ENCODE peak calls at places on chromosomes 1 and 21, in six cellular contexts. R, Q, A, O, X and U are unnamed samples.

GRCh38 chr1:14435368-14436023 is 163.0 kb upstream of the KAZN start:
- DNase-seq in R (no peak), Q (no peak), A (no peak), O (no peak), X (no peak), U (no peak)

GRCh38 chr1:54325705-54326461 is 80.3 kb downstream of the SSBP3 start:
- DNase-seq in R (no peak), Q (no peak), A (no peak), O (no peak), X (no peak), U (no peak)

GRCh38 chr1:4602536-4603316 is 51.7 kb upstream of the AJAP1 start:
- DNase-seq in R (peak), Q (no peak), A (no peak), O (no peak), X (no peak), U (no peak)

GRCh38 chr1:20124451-20125057 is 5.2 kb upstream of the PLA2G2D start:
- DNase-seq in R (no peak), Q (peak), A (peak), O (no peak), X (no peak), U (peak)

GRCh38 chr1:31666290-31666963 is 21.8 kb upstream of the PEF1 start:
- DNase-seq in R (peak), Q (peak), A (no peak), O (no peak), X (no peak), U (peak)

GRCh38 chr1:237138551-237138950 is 96.6 kb downstream of the RYR2 start:
- DNase-seq in R (no peak), Q (no peak), A (no peak), O (no peak), X (no peak), U (no peak)

GRCh38 chr1:92563457-92564216 is 76.9 kb upstream of the GFI1 start:
- DNase-seq in R (no peak), Q (no peak), A (no peak), O (no peak), X (no peak), U (no peak)

GRCh38 chr1:34928865-34929496 is 469 bp downstream of the DLGAP3 start:
- DNase-seq in R (no peak), Q (peak), A (no peak), O (no peak), X (peak), U (no peak)

GRCh38 chr1:55478742-55479141 is 263.6 kb upstream of the USP24 start:
- DNase-seq in R (no peak), Q (no peak), A (peak), O (no peak), X (peak), U (no peak)

GRCh38 chr1:172119184-172119583 is 277.9 kb downstream of the DNM3 start:
- DNase-seq in R (no peak), Q (no peak), A (no peak), O (no peak), X (no peak), U (no peak)

GRCh38 chr1:150927629-150928028 is 1.5 kb downstream of the SETDB1 start:
- DNase-seq in R (no peak), Q (no peak), A (no peak), O (no peak), X (no peak), U (no peak)

GRCh38 chr1:169107673-169108160 is 1.2 kb downstream of the ATP1B1 start:
- DNase-seq in R (peak), Q (peak), A (no peak), O (no peak), X (peak), U (no peak)

GRCh38 chr1:155507960-155508359 is 54.6 kb downstream of the ASH1L start:
- DNase-seq in R (no peak), Q (no peak), A (no peak), O (no peak), X (no peak), U (no peak)

GRCh38 chr1:87115317-87115885 is 201.0 kb downstream of the HS2ST1 start:
- DNase-seq in R (no peak), Q (no peak), A (no peak), O (no peak), X (no peak), U (no peak)

GRCh38 chr1:228405200-228405978 is 1.2 kb downstream of the TRIM11 start:
- DNase-seq in R (no peak), Q (no peak), A (no peak), O (no peak), X (peak), U (no peak)

GRCh38 chr1:161335796-161336195 is 21.6 kb downstream of the SDHC start:
- DNase-seq in R (no peak), Q (no peak), A (no peak), O (no peak), X (no peak), U (no peak)

GRCh38 chr1:8203551-8203950 is 114.4 kb upstream of the SLC45A1 start:
- DNase-seq in R (no peak), Q (no peak), A (no peak), O (no peak), X (no peak), U (no peak)
- H3K27ac ChIP-seq in R (peak), Q (no peak), A (peak), O (peak), X (no peak), U (peak)

DNA sequence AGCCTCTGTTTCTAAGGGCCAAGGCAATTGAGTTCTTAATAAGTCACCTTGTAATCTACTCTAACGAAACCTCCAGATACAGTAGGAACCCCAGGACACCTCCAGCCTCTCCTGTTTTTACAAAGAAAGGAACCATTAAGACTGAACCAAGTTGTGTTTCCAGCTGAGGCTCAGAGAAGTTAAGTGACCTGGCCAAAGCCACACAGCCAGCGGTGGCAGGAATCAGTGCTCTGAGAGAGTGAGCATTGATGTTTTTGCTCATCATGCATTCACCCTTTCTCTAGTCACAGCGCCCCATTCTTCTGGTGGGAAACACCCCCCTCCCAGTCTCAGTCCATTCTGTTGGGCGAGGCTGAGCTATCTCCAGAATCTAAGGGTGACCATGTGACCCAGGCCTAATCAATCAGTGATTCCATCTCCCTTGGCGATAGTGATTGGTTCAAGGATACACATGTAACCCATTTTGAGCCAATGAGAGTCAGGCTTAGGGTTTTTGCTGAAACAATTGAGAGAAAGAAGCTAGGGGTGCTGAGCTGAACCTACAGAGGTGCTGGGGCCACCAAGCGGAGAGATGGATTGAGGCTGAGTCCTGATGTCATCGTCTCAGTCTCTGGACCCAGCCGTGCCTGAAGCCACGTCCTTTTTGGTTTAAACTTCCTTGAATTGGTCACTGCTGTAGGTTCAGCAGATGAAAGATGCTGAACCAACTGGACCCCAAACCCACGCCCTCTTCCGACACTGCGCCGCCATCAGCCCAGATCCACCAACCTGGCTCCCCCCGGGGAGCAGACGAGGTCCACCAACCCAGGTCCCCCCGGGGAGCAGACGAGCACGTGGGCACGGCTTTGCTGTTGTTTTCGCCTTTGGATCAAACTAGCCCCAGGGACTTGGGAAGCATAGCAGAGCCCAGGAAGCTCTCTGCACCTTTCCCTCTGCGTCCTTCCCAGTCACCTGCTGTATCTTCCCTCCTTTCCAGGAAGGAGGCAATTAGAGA is 28.0 kb upstream of the RERE start:
- DNase-seq in R (no peak), Q (no peak), A (no peak), O (no peak), X (no peak), U (no peak)
- H3K27ac ChIP-seq in R (no peak), Q (no peak), A (no peak), O (no peak), X (no peak), U (no peak)

GRCh38 chr21:33027401-33028185 is 1.9 kb downstream of the OLIG2 start:
- DNase-seq in R (no peak), Q (no peak), A (no peak), O (no peak), X (no peak), U (no peak)
- H3K27ac ChIP-seq in R (no peak), Q (no peak), A (no peak), O (no peak), X (no peak), U (no peak)

GRCh38 chr21:33246963-33247362 is 17.2 kb downstream of the IFNAR2 start:
- DNase-seq in R (no peak), Q (no peak), A (no peak), O (no peak), X (no peak), U (no peak)
- H3K27ac ChIP-seq in R (peak), Q (no peak), A (no peak), O (no peak), X (no peak), U (no peak)

DNA sequence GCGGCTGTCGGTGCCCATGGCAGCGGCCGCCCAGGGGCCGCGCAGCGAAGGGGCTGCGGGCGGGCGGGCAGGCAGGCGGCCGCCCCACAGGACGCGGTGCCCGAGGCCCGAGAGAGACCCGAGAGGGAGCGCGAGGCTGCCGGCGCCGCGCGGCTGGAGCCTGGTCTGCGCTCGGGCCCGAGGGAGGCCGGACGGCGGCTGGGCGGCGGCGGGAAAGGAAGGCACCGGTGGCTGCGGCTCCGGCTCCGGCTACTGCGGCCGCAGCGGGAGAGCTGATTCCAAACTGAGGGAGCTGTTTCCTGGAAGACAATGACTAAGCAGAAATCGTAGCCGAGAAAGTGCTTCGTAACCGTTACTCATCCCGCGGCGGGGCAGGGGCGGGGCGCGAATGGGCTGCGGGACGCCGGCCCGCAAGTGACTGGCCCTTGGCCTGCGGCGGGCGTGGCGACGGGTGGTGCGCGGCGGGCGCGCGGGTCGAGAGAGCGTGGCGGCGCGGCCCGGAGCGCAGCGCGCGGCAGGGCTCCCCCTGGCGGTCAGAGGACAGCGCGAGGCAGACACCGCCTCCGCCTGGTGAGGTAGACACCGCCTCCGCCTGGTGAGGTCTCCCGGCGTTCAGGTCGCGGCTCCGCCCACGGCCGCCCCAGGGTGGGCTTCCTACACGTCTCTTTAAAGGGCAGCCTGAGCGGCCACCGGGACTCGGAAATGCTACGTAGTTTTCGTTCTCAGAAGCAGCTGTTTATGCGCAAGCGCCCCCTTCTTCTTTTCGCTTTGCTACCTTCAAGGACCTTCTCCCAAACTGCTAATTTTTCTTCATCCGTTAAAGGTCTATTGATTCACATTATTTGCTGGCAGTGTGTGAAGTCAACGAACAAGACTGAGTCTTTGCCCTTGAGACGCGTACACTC is at the start of gene GCLM:
- DNase-seq in R (peak), Q (peak), A (peak), O (peak), X (peak), U (peak)
- H3K27ac ChIP-seq in R (peak), Q (peak), A (peak), O (peak), X (peak), U (peak)

DNA sequence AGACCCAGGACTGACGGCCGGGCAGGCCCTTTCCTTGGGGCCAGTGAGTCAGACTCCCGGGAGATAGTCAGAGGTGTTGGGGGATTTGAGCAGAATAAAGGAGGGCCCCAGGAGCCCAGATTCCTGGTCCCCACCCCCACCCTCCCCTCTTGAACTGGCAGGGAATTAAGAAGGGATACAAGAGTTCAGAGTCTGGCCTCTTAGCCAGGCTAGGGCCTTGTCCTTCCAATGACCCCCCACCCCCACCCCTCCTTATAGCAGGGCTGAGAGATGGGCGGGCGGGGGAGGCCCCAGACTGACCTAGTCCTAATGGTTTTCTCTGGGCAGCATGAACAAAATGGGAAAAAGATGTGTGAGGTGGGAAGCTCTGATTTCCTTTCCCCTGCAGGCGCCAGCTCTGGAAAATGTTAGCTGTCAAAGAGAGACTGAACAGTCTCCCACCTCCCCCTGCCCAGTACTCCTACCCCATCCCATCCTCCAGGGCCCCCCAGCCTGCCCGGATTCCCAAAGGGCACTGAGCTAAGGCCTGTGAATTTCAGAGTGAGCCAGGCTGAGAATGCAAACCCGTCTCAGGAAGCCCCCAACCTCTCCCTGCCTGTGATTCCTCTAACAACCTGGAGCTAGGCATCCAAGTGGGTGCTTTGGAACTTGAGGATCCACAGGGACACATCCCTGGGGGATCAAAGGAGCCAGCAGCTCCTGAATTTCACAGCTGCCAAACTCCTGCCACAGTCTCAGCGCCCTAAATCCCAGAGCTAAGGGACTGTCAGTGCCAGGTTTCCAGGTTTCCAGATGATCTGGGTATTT is 5.8 kb upstream of the CRABP2 start:
- DNase-seq in R (no peak), Q (no peak), A (no peak), O (no peak), X (no peak), U (no peak)
- H3K27ac ChIP-seq in R (no peak), Q (no peak), A (peak), O (no peak), X (no peak), U (no peak)

DNA sequence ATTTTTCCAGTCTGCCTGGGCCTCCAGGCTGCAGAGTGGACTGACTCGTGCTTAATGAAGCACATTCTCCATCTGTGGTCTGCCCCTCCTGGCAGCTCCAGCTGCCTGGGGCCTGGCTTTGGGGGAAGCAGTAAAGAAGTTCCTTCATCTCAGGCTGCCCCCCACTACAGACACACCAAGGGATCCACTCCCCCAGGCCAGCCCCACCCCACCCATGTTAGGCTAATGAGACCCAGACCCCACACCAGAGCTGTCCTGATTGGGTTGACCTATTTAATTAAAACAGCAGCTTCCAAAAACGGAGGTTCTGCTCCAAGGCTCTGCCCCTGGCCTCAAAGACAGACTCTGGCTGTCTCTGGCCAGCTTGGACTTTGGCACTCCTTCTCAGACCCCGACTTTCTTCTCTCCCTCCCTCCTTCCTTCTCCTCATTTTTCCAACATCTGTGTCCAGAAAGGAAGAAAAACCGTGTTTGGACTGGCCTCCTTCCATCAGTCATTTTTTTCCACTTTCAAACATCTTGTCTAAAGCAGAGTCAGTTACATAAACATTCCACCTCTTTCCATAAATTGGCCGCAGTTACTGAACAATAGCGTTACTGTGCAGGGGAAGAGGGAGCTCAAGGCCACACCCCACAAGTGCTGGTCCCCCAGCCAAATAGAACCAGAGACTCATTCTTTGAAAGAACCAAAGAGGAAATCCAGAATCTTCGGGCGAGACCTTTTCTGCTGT is 29.7 kb downstream of the SERTAD4 start:
- DNase-seq in R (no peak), Q (no peak), A (no peak), O (no peak), X (no peak), U (no peak)
- H3K27ac ChIP-seq in R (peak), Q (no peak), A (no peak), O (no peak), X (no peak), U (no peak)

GRCh38 chr1:24930703-24931480 is 816 bp upstream of the RUNX3 start:
- DNase-seq in R (no peak), Q (no peak), A (no peak), O (no peak), X (no peak), U (no peak)
- H3K27ac ChIP-seq in R (peak), Q (peak), A (peak), O (peak), X (peak), U (no peak)

DNA sequence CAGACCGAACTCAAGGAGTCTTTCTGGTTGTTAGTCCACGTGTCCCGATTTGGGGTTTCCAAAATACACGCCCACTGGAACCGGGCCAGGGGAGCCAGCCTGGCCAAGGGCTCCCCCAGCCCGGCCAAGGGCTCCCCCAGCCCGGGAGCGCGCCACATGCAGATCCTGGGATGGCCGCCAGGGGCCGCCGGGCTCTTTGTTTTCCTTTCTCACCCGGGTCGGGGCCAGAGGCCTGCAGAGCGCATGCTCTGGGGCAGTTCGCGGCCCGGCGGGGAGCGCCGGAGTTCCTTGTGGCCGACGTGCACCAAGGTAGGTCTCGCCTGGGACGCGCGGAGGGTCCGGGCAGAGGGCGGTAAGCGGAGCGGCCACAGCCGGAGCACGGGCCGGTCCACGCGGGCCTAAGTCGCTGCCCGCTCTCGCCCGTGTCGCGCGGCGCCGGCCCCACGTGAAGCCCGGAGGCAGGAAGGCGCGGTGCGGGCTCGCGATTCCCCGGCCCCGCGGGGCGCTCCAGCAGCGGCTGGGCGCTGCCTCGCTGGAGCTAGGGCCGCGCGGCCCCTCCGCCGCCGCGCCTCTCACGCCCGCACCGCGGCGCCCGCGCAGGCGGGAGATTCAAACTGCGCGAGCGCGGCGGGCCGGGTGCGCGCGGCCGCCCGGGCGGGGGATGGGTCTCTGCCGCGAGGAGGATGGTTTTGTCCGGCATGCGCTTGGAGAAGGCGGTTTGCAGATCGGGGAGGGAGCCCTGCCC is 12.3 kb downstream of the RCC1 start:
- DNase-seq in R (peak), Q (peak), A (no peak), O (peak), X (peak), U (no peak)
- H3K27ac ChIP-seq in R (peak), Q (peak), A (peak), O (peak), X (peak), U (peak)